ENCODE peak calls at places on chromosomes 13 and 19, in eight cellular contexts. S is hepatic stellate cell; R is stimulated activated CD4-positive, alpha-beta T cell treated with anti-CD3 and anti-CD28 coated beads, TNF-alpha, amount 100 ng/mL, for 1 hour; Z is NCI-H2029 treated with DMSO at 0.1 percent for 48 hours; C is head of caudate nucleus; J is lung microvascular endothelial cell; O is iris pigment epithelial cell; A is HT-29. D is an unnamed sample.
A peak's percentile ranks its signal among the peaks of the same experiment; 100 is the strongest.

GRCh38 chr13:80141114-80141849 is 199.6 kb downstream of the SPRY2 start:
- DNase-seq in S (peak; percentile 60), R (no peak), Z (no peak), C (no peak), J (peak; percentile 20), O (peak; percentile 80), A (no peak), D (no peak)

GRCh38 chr19:5142725-5143097 is 173.8 kb downstream of the KDM4B start:
- DNase-seq in S (no peak), R (no peak), Z (no peak), C (no peak), J (no peak), O (no peak), A (no peak), D (no peak)

GRCh38 chr19:16198363-16198636 is 589 bp downstream of the AP1M1 start:
- DNase-seq in S (no peak), R (no peak), Z (no peak), C (no peak), J (no peak), O (no peak), A (no peak), D (no peak)

GRCh38 chr13:43303040-43303729 is 279.8 kb downstream of the DNAJC15 start:
- DNase-seq in S (peak; percentile 47), R (no peak), Z (no peak), C (peak; percentile 58), J (peak; percentile 67), O (peak; percentile 65), A (peak; percentile 70), D (no peak)

GRCh38 chr13:34019870-34020269 is 201.9 kb downstream of the RFC3 start:
- DNase-seq in S (no peak), R (no peak), Z (no peak), C (no peak), J (no peak), O (no peak), A (peak; percentile 91), D (no peak)

GRCh38 chr13:23960566-23961156 is 63.4 kb upstream of the C1QTNF9B start:
- DNase-seq in S (no peak), R (no peak), Z (no peak), C (no peak), J (peak; percentile 58), O (peak; percentile 47), A (peak; percentile 77), D (no peak)

GRCh38 chr13:27541386-27541785 is 78.9 kb downstream of the LNX2 start:
- DNase-seq in S (no peak), R (no peak), Z (no peak), C (no peak), J (no peak), O (peak; percentile 11), A (no peak), D (no peak)

GRCh38 chr19:30144242-30144758 is 202.3 kb downstream of the URI1 start:
- DNase-seq in S (no peak), R (no peak), Z (peak; percentile 6), C (no peak), J (no peak), O (no peak), A (no peak), D (no peak)

GRCh38 chr19:3189702-3190469 is 4.2 kb downstream of the NCLN start:
- DNase-seq in S (no peak), R (no peak), Z (no peak), C (no peak), J (no peak), O (no peak), A (no peak), D (no peak)